ENCODE peak calls at places on chromosomes 7 and 10, in four cellular contexts. S is H9, L is H1, J is neuronal stem cell. C is an unnamed sample.

GRCh38 chr10:124612611-124613498 is 131.3 kb downstream of the FAM53B start:
- DNase-seq in L (no peak), S (peak; percentile 88), J (no peak), C (peak; percentile 14)

GRCh38 chr7:47347986-47348385 is 233.9 kb downstream of the TNS3 start:
- DNase-seq in S (no peak), J (no peak), L (no peak), C (no peak)

GRCh38 chr7:156162451-156162850 is 350.2 kb upstream of the SHH start:
- DNase-seq in S (no peak), L (no peak), J (no peak), C (no peak)

GRCh38 chr10:111523016-111523415 is 446.2 kb downstream of the ADRA2A start:
- DNase-seq in L (no peak), S (no peak), J (no peak), C (no peak)

GRCh38 chr7:50068850-50069551 is 24.0 kb downstream of the ZPBP start:
- DNase-seq in J (no peak), S (peak; percentile 66), L (no peak), C (peak; percentile 36)

GRCh38 chr7:138161600-138162081 is 85.4 kb downstream of the AKR1D1 start:
- DNase-seq in L (peak; percentile 79), J (peak; percentile 90), S (peak; percentile 94), C (peak; percentile 91)

GRCh38 chr7:132455306-132455705 is 121.0 kb downstream of the PLXNA4 start:
- DNase-seq in L (no peak), J (no peak), S (no peak), C (no peak)

GRCh38 chr10:111756541-111757061 is 427.0 kb downstream of the GPAM start:
- DNase-seq in L (peak; percentile 44), S (peak; percentile 84), J (peak; percentile 36), C (peak; percentile 6)

GRCh38 chr7:150903627-150904026 is 51.3 kb downstream of the AOC1 start:
- DNase-seq in S (no peak), L (no peak), J (no peak), C (no peak)

GRCh38 chr10:52488606-52489485 is 174.8 kb downstream of the DKK1 start:
- DNase-seq in S (no peak), J (peak; percentile 14), L (no peak), C (peak; percentile 49)

GRCh38 chr7:87474046-87474445 is 1.4 kb downstream of the ABCB4 start:
- DNase-seq in S (no peak), L (no peak), J (no peak), C (no peak)

GRCh38 chr10:31404640-31405039 is 85.6 kb downstream of the ZEB1 start:
- DNase-seq in L (no peak), S (no peak), J (no peak), C (peak; percentile 50)

GRCh38 chr7:25643285-25643684 is 415.0 kb upstream of the NPVF start:
- DNase-seq in J (no peak), S (no peak), L (no peak), C (no peak)

GRCh38 chr10:82680688-82681087 is 805.7 kb downstream of the NRG3 start:
- DNase-seq in S (no peak), L (no peak), J (no peak), C (no peak)

GRCh38 chr7:117682681-117683385 is 190.4 kb downstream of the CTTNBP2 start:
- DNase-seq in J (no peak), S (no peak), L (no peak), C (peak; percentile 75)

GRCh38 chr7:70573202-70573810 is 558.6 kb upstream of the GALNT17 start:
- DNase-seq in S (no peak), J (peak; percentile 86), L (no peak), C (no peak)

GRCh38 chr7:117871778-117872538 is 1.3 kb downstream of the CTTNBP2 start:
- DNase-seq in L (no peak), S (peak; percentile 69), J (peak; percentile 47), C (peak; percentile 51)

GRCh38 chr7:27693794-27694193 is 31.1 kb upstream of the HIBADH start:
- DNase-seq in J (no peak), L (no peak), S (no peak), C (peak; percentile 21)

GRCh38 chr10:101292194-101293006 is 61.6 kb upstream of the BTRC start:
- DNase-seq in J (no peak), S (no peak), L (no peak), C (peak; percentile 14)

GRCh38 chr10:118238573-118239240 is 103.4 kb downstream of the FAM204A start:
- DNase-seq in L (no peak), S (no peak), J (no peak), C (peak; percentile 8)

GRCh38 chr7:132656846-132657776 is 80.8 kb upstream of the PLXNA4 start:
- DNase-seq in J (no peak), S (no peak), L (no peak), C (peak; percentile 15)

GRCh38 chr10:11381023-11381422 is 230.4 kb downstream of the USP6NL start:
- DNase-seq in L (no peak), J (no peak), S (no peak), C (no peak)

GRCh38 chr10:87862644-87863101 is 660 bp downstream of the KLLN start:
- DNase-seq in L (no peak), S (no peak), J (no peak), C (no peak)

GRCh38 chr10:43666551-43666950 is 17.9 kb upstream of the ZNF32 start:
- DNase-seq in L (no peak), S (no peak), J (no peak), C (no peak)

GRCh38 chr10:70367195-70367796 is 15.1 kb downstream of the LRRC20 start:
- DNase-seq in S (no peak), J (no peak), L (no peak), C (peak; percentile 95)

GRCh38 chr10:92290076-92290836 is 622 bp downstream of the CPEB3 start:
- DNase-seq in S (no peak), J (peak; percentile 36), L (no peak), C (peak; percentile 71)

GRCh38 chr10:49512121-49512809 is 26.7 kb downstream of the ERCC6 start:
- DNase-seq in S (no peak), J (no peak), L (no peak), C (peak; percentile 42)

GRCh38 chr7:145092766-145093165 is 256.9 kb upstream of the TPK1 start:
- DNase-seq in L (no peak), S (no peak), J (no peak), C (no peak)

GRCh38 chr7:86776136-86776535 is 132.4 kb downstream of the GRM3 start:
- DNase-seq in S (no peak), J (no peak), L (no peak), C (no peak)

GRCh38 chr7:47535033-47535703 is 46.7 kb downstream of the TNS3 start:
- DNase-seq in L (no peak), S (no peak), J (peak; percentile 56), C (peak; percentile 69)

GRCh38 chr7:24241216-24241615 is 42.8 kb upstream of the NPY start:
- DNase-seq in S (no peak), J (no peak), L (no peak), C (no peak)

GRCh38 chr10:13758302-13758701 is 171.5 kb downstream of the PRPF18 start:
- DNase-seq in L (no peak), S (peak; percentile 76), J (no peak), C (no peak)

GRCh38 chr10:127872011-127872741 is 20.6 kb downstream of the CLRN3 start:
- DNase-seq in S (no peak), J (no peak), L (no peak), C (no peak)

GRCh38 chr7:41046221-41046761 is 656.6 kb downstream of the INHBA start:
- DNase-seq in S (no peak), J (no peak), L (no peak), C (peak; percentile 70)

GRCh38 chr7:41045556-41046123 is 657.2 kb downstream of the INHBA start:
- DNase-seq in S (peak; percentile 46), L (no peak), J (no peak), C (no peak)

GRCh38 chr7:41046778-41047177 is 656.1 kb downstream of the INHBA start:
- DNase-seq in J (no peak), L (no peak), S (no peak), C (no peak)

GRCh38 chr7:41047789-41048191 is 655.1 kb downstream of the INHBA start:
- DNase-seq in J (no peak), S (no peak), L (no peak), C (peak; percentile 91)

GRCh38 chr7:41047192-41047591 is 655.7 kb downstream of the INHBA start:
- DNase-seq in J (no peak), L (no peak), S (no peak), C (peak; percentile 42)
- H2BK15ac ChIP-seq in J (no peak overlapping the region), L (no peak overlapping the region), S (no peak overlapping the region), C (peak overlapping the region; percentile 38)

GRCh38 chr10:33657154-33657900 is 322.9 kb upstream of the NRP1 start:
- DNase-seq in S (no peak), J (no peak), L (no peak), C (no peak)

GRCh38 chr10:33664070-33664469 is 329.6 kb upstream of the NRP1 start:
- DNase-seq in S (no peak), J (no peak), L (no peak), C (no peak)

GRCh38 chr10:33657913-33658312 is 323.4 kb upstream of the NRP1 start:
- DNase-seq in S (no peak), J (no peak), L (no peak), C (no peak)

GRCh38 chr10:33661580-33662269 is 327.3 kb upstream of the NRP1 start:
- DNase-seq in L (no peak), J (no peak), S (no peak), C (no peak)

DNA sequence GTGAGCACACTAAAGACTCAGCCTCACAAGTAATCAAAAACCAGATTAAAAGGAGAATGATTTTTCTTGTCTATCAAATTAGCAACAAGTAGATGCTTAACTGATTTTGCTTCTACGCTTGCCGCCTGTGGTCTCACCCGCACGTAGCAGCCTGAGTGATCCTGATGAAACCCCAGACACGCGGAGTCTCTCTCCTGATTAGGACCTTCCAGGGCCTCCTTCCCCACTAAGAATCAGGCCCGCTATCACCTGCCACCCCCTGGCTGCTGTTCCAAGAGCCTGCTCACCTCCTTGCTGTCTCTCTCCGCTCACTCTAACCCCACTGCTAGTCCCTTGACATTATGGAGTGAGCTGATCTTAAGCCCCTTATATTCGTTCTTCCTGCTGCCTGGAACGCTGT is 325.9 kb upstream of the NRP1 start:
- DNase-seq in J (no peak), L (no peak), S (peak; percentile 32), C (no peak)
- H3K18ac ChIP-seq in J (no peak overlapping the region), L (peak overlapping the region; percentile 60), S (no peak overlapping the region), C (no peak overlapping the region)

GRCh38 chr10:102917962-102918816 is at the start of gene CNNM2:
- DNase-seq in L (peak; percentile 100), J (peak; percentile 100), S (peak; percentile 100), C (peak; percentile 100)
- H2BK12ac ChIP-seq in L (peak within 1 kb of the TSS; percentile 96), J (peak within 1 kb of the TSS; percentile 94), S (no peak within 1 kb of the TSS), C (no peak within 1 kb of the TSS)

GRCh38 chr10:1628757-1629156 is 108.6 kb downstream of the ADARB2 start:
- DNase-seq in J (no peak), L (no peak), S (no peak), C (no peak)

GRCh38 chr10:1629326-1630036 is 107.8 kb downstream of the ADARB2 start:
- DNase-seq in L (no peak), J (peak; percentile 66), S (no peak), C (no peak)

GRCh38 chr10:1626835-1627234 is 110.5 kb downstream of the ADARB2 start:
- DNase-seq in J (no peak), L (no peak), S (no peak), C (no peak)

GRCh38 chr10:1626410-1626809 is 110.9 kb downstream of the ADARB2 start:
- DNase-seq in L (no peak), J (no peak), S (no peak), C (no peak)

DNA sequence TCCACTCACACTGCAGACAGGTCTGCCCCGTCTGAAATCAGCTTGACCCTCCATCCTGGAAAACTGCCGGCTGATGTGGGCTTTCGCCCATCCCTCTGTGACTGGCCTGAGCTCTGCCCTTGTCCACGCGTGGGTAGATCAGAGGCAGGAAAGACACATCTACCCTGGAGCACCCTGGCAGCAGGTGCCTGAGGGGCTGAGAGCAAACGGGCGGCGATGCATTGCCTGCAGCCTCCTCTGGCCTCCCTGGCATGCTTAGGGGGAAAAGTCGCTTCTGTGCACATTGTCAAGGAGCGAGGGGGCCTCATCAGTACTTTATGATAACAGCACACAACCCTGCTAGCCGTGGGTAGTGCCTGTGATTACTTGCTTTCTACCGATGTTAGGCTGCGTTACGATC is 109.4 kb downstream of the ADARB2 start:
- DNase-seq in J (no peak), S (no peak), L (no peak), C (no peak)
- H2BK15ac ChIP-seq in J (peak overlapping the region; percentile 25), S (no peak overlapping the region), L (no peak overlapping the region), C (no peak overlapping the region)